ENCODE peak calls at places on chromosomes 11 and 22, in seven cellular contexts. N is activated CD4-positive, alpha-beta T cell treated with anti-CD3 and anti-CD28 coated beads, Interleukin-2, amount 50 U/mL, for 48 hours; U is fibroblast of mammary gland; E is NAMALWA; P is H54; B is GM06990; T is retina. A is an unnamed sample.

GRCh38 chr22:47193606-47194316 is 431.3 kb downstream of the TBC1D22A start:
- DNase-seq in N (no peak), U (no peak), E (no peak), P (no peak), B (no peak), T (no peak), A (no peak)

GRCh38 chr11:126518996-126519351 is 163.5 kb downstream of the ST3GAL4 start:
- DNase-seq in N (no peak), U (no peak), E (no peak), P (no peak), B (no peak), T (no peak), A (no peak)

GRCh38 chr11:69129053-69129452 is 26.7 kb upstream of the SMIM38 start:
- DNase-seq in N (no peak), U (no peak), E (no peak), P (no peak), B (no peak), T (no peak), A (no peak)

GRCh38 chr11:107898270-107898669 is 30.0 kb upstream of the RAB39A start:
- DNase-seq in N (no peak), U (peak; percentile 65), E (peak; percentile 45), P (peak; percentile 11), B (no peak), T (no peak), A (peak; percentile 14)

GRCh38 chr11:1561955-1562354 is 10.1 kb downstream of the DUSP8 start:
- DNase-seq in N (no peak), U (no peak), E (no peak), P (no peak), B (no peak), T (no peak), A (no peak)

GRCh38 chr22:20244744-20245576 is 23.2 kb downstream of the RTN4R start:
- DNase-seq in N (peak; percentile 32), U (no peak), E (peak; percentile 47), P (no peak), B (peak; percentile 59), T (peak; percentile 78), A (no peak)

GRCh38 chr11:66277475-66278391 is at the start of gene CNIH2:
- DNase-seq in N (peak; percentile 54), U (no peak), E (peak; percentile 53), P (no peak), B (no peak), T (peak; percentile 60), A (peak; percentile 41)

GRCh38 chr22:20805972-20806471 is 32.1 kb downstream of the SERPIND1 start:
- DNase-seq in N (peak; percentile 11), U (peak; percentile 22), E (no peak), P (peak; percentile 42), B (no peak), T (no peak), A (peak; percentile 25)

GRCh38 chr11:23425379-23425778 is 565.1 kb upstream of the CCDC179 start:
- DNase-seq in N (no peak), U (peak; percentile 2), E (no peak), P (no peak), B (no peak), T (no peak), A (no peak)

GRCh38 chr11:2209900-2210321 is 38.3 kb upstream of the TH start:
- DNase-seq in N (no peak), U (no peak), E (no peak), P (no peak), B (no peak), T (no peak), A (no peak)

A was measured in erythroblast.